ENCODE peak calls at places on chromosome 1, in seven cellular contexts. One of them, this sample, is unnamed.
A peak's percentile ranks its signal among the peaks of the same experiment; 100 is the strongest.

GRCh38 chr1:179142889-179143299 is 61.0 kb downstream of the TOR3A start:
- DNase-seq in right lobe of liver: no peak
- DNase-seq in keratinocyte: peak; percentile 81
- DNase-seq in activated CD8-positive, alpha-beta T cell treated with anti-CD3 and anti-CD28 coated beads for 36 hours: no peak
- DNase-seq in SK-N-SH: no peak
- DNase-seq in upper lobe of right lung: no peak
- DNase-seq in nephron progenitor cell: no peak
- DNase-seq in this sample: no peak

GRCh38 chr1:21775985-21776562 is 6.9 kb downstream of the USP48 start:
- DNase-seq in SK-N-SH: no peak
- DNase-seq in upper lobe of right lung: no peak
- DNase-seq in nephron progenitor cell: no peak
- DNase-seq in right lobe of liver: no peak
- DNase-seq in activated CD8-positive, alpha-beta T cell treated with anti-CD3 and anti-CD28 coated beads for 36 hours: no peak
- DNase-seq in keratinocyte: no peak
- DNase-seq in this sample: no peak

GRCh38 chr1:107689157-107689556 is 275.8 kb downstream of the VAV3 start:
- DNase-seq in upper lobe of right lung: no peak
- DNase-seq in keratinocyte: no peak
- DNase-seq in nephron progenitor cell: no peak
- DNase-seq in right lobe of liver: no peak
- DNase-seq in SK-N-SH: no peak
- DNase-seq in activated CD8-positive, alpha-beta T cell treated with anti-CD3 and anti-CD28 coated beads for 36 hours: no peak
- DNase-seq in this sample: no peak

GRCh38 chr1:115507256-115507589 is 134.5 kb upstream of the VANGL1 start:
- DNase-seq in upper lobe of right lung: no peak
- DNase-seq in SK-N-SH: peak; percentile 52
- DNase-seq in activated CD8-positive, alpha-beta T cell treated with anti-CD3 and anti-CD28 coated beads for 36 hours: no peak
- DNase-seq in nephron progenitor cell: peak; percentile 20
- DNase-seq in keratinocyte: no peak
- DNase-seq in right lobe of liver: no peak
- DNase-seq in this sample: no peak

GRCh38 chr1:184116287-184116686 is 64.8 kb downstream of the TSEN15 start:
- DNase-seq in keratinocyte: no peak
- DNase-seq in activated CD8-positive, alpha-beta T cell treated with anti-CD3 and anti-CD28 coated beads for 36 hours: no peak
- DNase-seq in upper lobe of right lung: no peak
- DNase-seq in nephron progenitor cell: peak; percentile 6
- DNase-seq in right lobe of liver: no peak
- DNase-seq in SK-N-SH: no peak
- DNase-seq in this sample: no peak

GRCh38 chr1:56098956-56099355 is 480.4 kb downstream of the PLPP3 start:
- DNase-seq in upper lobe of right lung: no peak
- DNase-seq in nephron progenitor cell: no peak
- DNase-seq in activated CD8-positive, alpha-beta T cell treated with anti-CD3 and anti-CD28 coated beads for 36 hours: no peak
- DNase-seq in right lobe of liver: no peak
- DNase-seq in keratinocyte: no peak
- DNase-seq in SK-N-SH: no peak
- DNase-seq in this sample: no peak

GRCh38 chr1:8374812-8375211 is 56.9 kb downstream of the SLC45A1 start:
- DNase-seq in right lobe of liver: peak; percentile 51
- DNase-seq in keratinocyte: no peak
- DNase-seq in activated CD8-positive, alpha-beta T cell treated with anti-CD3 and anti-CD28 coated beads for 36 hours: peak; percentile 42
- DNase-seq in upper lobe of right lung: no peak
- DNase-seq in SK-N-SH: no peak
- DNase-seq in nephron progenitor cell: no peak
- DNase-seq in this sample: no peak

GRCh38 chr1:17365271-17365670 is 6.7 kb upstream of the PADI6 start:
- DNase-seq in keratinocyte: peak; percentile 61
- DNase-seq in activated CD8-positive, alpha-beta T cell treated with anti-CD3 and anti-CD28 coated beads for 36 hours: no peak
- DNase-seq in right lobe of liver: no peak
- DNase-seq in SK-N-SH: no peak
- DNase-seq in upper lobe of right lung: no peak
- DNase-seq in nephron progenitor cell: no peak
- DNase-seq in this sample: no peak

GRCh38 chr1:169031566-169032224 is 74.8 kb upstream of the ATP1B1 start:
- DNase-seq in right lobe of liver: no peak
- DNase-seq in activated CD8-positive, alpha-beta T cell treated with anti-CD3 and anti-CD28 coated beads for 36 hours: no peak
- DNase-seq in SK-N-SH: peak; percentile 16
- DNase-seq in nephron progenitor cell: no peak
- DNase-seq in upper lobe of right lung: no peak
- DNase-seq in keratinocyte: no peak
- DNase-seq in this sample: no peak

GRCh38 chr1:248871837-248872401 is 13.0 kb upstream of the ZNF692 start:
- DNase-seq in keratinocyte: no peak
- DNase-seq in right lobe of liver: no peak
- DNase-seq in SK-N-SH: no peak
- DNase-seq in upper lobe of right lung: no peak
- DNase-seq in activated CD8-positive, alpha-beta T cell treated with anti-CD3 and anti-CD28 coated beads for 36 hours: no peak
- DNase-seq in nephron progenitor cell: no peak
- DNase-seq in this sample: no peak

GRCh38 chr1:22043175-22043769 is 9.2 kb upstream of the CDC42 start:
- DNase-seq in activated CD8-positive, alpha-beta T cell treated with anti-CD3 and anti-CD28 coated beads for 36 hours: no peak
- DNase-seq in right lobe of liver: no peak
- DNase-seq in upper lobe of right lung: no peak
- DNase-seq in nephron progenitor cell: no peak
- DNase-seq in SK-N-SH: no peak
- DNase-seq in keratinocyte: no peak
- DNase-seq in this sample: no peak

GRCh38 chr1:52423771-52424170 is 19.4 kb downstream of the PRPF38A start:
- DNase-seq in activated CD8-positive, alpha-beta T cell treated with anti-CD3 and anti-CD28 coated beads for 36 hours: peak; percentile 86
- DNase-seq in upper lobe of right lung: no peak
- DNase-seq in keratinocyte: no peak
- DNase-seq in SK-N-SH: no peak
- DNase-seq in nephron progenitor cell: no peak
- DNase-seq in right lobe of liver: no peak
- DNase-seq in this sample: no peak

GRCh38 chr1:93605812-93606512 is 75.7 kb downstream of the BCAR3 start:
- DNase-seq in activated CD8-positive, alpha-beta T cell treated with anti-CD3 and anti-CD28 coated beads for 36 hours: no peak
- DNase-seq in right lobe of liver: no peak
- DNase-seq in SK-N-SH: no peak
- DNase-seq in upper lobe of right lung: no peak
- DNase-seq in nephron progenitor cell: no peak
- DNase-seq in keratinocyte: no peak
- DNase-seq in this sample: no peak

GRCh38 chr1:46544561-46545240 is 6.7 kb downstream of the KNCN start:
- DNase-seq in nephron progenitor cell: no peak
- DNase-seq in activated CD8-positive, alpha-beta T cell treated with anti-CD3 and anti-CD28 coated beads for 36 hours: no peak
- DNase-seq in upper lobe of right lung: no peak
- DNase-seq in right lobe of liver: no peak
- DNase-seq in SK-N-SH: no peak
- DNase-seq in keratinocyte: no peak
- DNase-seq in this sample: no peak

GRCh38 chr1:237695878-237696277 is 194.8 kb downstream of the ZP4 start:
- DNase-seq in activated CD8-positive, alpha-beta T cell treated with anti-CD3 and anti-CD28 coated beads for 36 hours: no peak
- DNase-seq in SK-N-SH: no peak
- DNase-seq in right lobe of liver: no peak
- DNase-seq in upper lobe of right lung: no peak
- DNase-seq in nephron progenitor cell: no peak
- DNase-seq in keratinocyte: no peak
- DNase-seq in this sample: no peak

GRCh38 chr1:205495237-205495823 is 9.1 kb upstream of the CDK18 start:
- DNase-seq in upper lobe of right lung: no peak
- DNase-seq in SK-N-SH: no peak
- DNase-seq in activated CD8-positive, alpha-beta T cell treated with anti-CD3 and anti-CD28 coated beads for 36 hours: no peak
- DNase-seq in keratinocyte: no peak
- DNase-seq in right lobe of liver: no peak
- DNase-seq in nephron progenitor cell: peak; percentile 45
- DNase-seq in this sample: no peak

GRCh38 chr1:32242341-32242851 is 4.6 kb upstream of the FAM167B start:
- DNase-seq in right lobe of liver: no peak
- DNase-seq in activated CD8-positive, alpha-beta T cell treated with anti-CD3 and anti-CD28 coated beads for 36 hours: no peak
- DNase-seq in SK-N-SH: peak; percentile 66
- DNase-seq in nephron progenitor cell: peak; percentile 32
- DNase-seq in keratinocyte: no peak
- DNase-seq in upper lobe of right lung: no peak
- DNase-seq in this sample: no peak

GRCh38 chr1:32239790-32240139 is 7.3 kb upstream of the FAM167B start:
- DNase-seq in activated CD8-positive, alpha-beta T cell treated with anti-CD3 and anti-CD28 coated beads for 36 hours: no peak
- DNase-seq in right lobe of liver: no peak
- DNase-seq in upper lobe of right lung: no peak
- DNase-seq in SK-N-SH: no peak
- DNase-seq in nephron progenitor cell: peak; percentile 64
- DNase-seq in keratinocyte: no peak
- DNase-seq in this sample: peak; percentile 44

GRCh38 chr1:32239335-32239734 is 7.7 kb upstream of the FAM167B start:
- DNase-seq in right lobe of liver: no peak
- DNase-seq in nephron progenitor cell: peak; percentile 21
- DNase-seq in SK-N-SH: no peak
- DNase-seq in activated CD8-positive, alpha-beta T cell treated with anti-CD3 and anti-CD28 coated beads for 36 hours: no peak
- DNase-seq in keratinocyte: no peak
- DNase-seq in upper lobe of right lung: no peak
- DNase-seq in this sample: no peak

GRCh38 chr1:32240140-32240951 is 6.7 kb upstream of the FAM167B start:
- DNase-seq in SK-N-SH: peak; percentile 89
- DNase-seq in activated CD8-positive, alpha-beta T cell treated with anti-CD3 and anti-CD28 coated beads for 36 hours: peak; percentile 67
- DNase-seq in nephron progenitor cell: peak; percentile 86
- DNase-seq in upper lobe of right lung: peak; percentile 83
- DNase-seq in right lobe of liver: peak; percentile 67
- DNase-seq in keratinocyte: no peak
- DNase-seq in this sample: peak; percentile 84

GRCh38 chr1:32241011-32241763 is 5.8 kb upstream of the FAM167B start:
- DNase-seq in activated CD8-positive, alpha-beta T cell treated with anti-CD3 and anti-CD28 coated beads for 36 hours: peak; percentile 66
- DNase-seq in SK-N-SH: peak; percentile 79
- DNase-seq in keratinocyte: no peak
- DNase-seq in nephron progenitor cell: peak; percentile 74
- DNase-seq in right lobe of liver: no peak
- DNase-seq in upper lobe of right lung: peak; percentile 81
- DNase-seq in this sample: peak; percentile 39
- TF ChIP-seq CTCF in activated CD8-positive, alpha-beta T cell treated with anti-CD3 and anti-CD28 coated beads for 36 hours: no peak
- TF ChIP-seq CTCF in SK-N-SH: no peak
- TF ChIP-seq CTCF in keratinocyte: no peak
- TF ChIP-seq CTCF in nephron progenitor cell: no peak
- TF ChIP-seq CTCF in right lobe of liver: no peak
- TF ChIP-seq CTCF in upper lobe of right lung: no peak
- TF ChIP-seq CTCF in this sample: no peak

DNA sequence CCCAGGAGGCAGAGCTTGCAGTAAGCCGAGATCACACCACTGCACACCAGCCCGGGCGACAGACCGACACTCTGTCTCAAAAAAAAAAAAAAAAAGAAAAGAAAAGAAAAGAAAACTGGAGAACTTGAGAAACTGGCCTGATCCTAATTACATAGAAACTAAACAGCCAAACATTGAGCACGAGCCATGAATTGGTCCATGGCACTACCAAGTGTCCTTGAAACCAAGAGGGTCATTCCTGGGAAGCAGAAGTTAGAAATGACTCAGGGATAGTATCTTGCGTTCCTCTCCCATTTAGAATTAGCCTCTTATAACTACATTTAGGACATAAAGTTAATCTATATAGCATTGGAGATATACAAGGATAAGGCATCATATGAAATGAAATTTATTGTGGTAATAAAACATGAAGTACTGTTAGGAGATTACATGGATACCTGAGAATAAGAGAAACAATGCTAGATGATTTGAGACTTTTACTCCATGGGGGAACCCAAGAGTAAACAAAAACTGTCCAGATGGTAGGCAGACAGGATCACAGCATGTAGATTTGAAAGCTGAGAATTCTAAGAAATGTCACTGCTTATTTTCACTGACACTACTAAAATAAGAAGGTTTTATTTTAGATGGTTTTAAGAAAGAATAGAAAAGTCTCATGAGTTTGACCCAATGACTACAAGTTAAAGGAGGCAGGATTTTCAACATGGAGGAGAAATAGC is 39.5 kb upstream of the CPLANE2 start:
- DNase-seq in upper lobe of right lung: no peak
- DNase-seq in SK-N-SH: no peak
- DNase-seq in keratinocyte: no peak
- DNase-seq in right lobe of liver: no peak
- DNase-seq in activated CD8-positive, alpha-beta T cell treated with anti-CD3 and anti-CD28 coated beads for 36 hours: no peak
- DNase-seq in nephron progenitor cell: no peak
- DNase-seq in this sample: no peak
- TF ChIP-seq CTCF in upper lobe of right lung: no peak
- TF ChIP-seq CTCF in SK-N-SH: no peak
- TF ChIP-seq CTCF in keratinocyte: no peak
- TF ChIP-seq CTCF in right lobe of liver: no peak
- TF ChIP-seq CTCF in activated CD8-positive, alpha-beta T cell treated with anti-CD3 and anti-CD28 coated beads for 36 hours: no peak
- TF ChIP-seq CTCF in nephron progenitor cell: no peak
- TF ChIP-seq CTCF in this sample: no peak

DNA sequence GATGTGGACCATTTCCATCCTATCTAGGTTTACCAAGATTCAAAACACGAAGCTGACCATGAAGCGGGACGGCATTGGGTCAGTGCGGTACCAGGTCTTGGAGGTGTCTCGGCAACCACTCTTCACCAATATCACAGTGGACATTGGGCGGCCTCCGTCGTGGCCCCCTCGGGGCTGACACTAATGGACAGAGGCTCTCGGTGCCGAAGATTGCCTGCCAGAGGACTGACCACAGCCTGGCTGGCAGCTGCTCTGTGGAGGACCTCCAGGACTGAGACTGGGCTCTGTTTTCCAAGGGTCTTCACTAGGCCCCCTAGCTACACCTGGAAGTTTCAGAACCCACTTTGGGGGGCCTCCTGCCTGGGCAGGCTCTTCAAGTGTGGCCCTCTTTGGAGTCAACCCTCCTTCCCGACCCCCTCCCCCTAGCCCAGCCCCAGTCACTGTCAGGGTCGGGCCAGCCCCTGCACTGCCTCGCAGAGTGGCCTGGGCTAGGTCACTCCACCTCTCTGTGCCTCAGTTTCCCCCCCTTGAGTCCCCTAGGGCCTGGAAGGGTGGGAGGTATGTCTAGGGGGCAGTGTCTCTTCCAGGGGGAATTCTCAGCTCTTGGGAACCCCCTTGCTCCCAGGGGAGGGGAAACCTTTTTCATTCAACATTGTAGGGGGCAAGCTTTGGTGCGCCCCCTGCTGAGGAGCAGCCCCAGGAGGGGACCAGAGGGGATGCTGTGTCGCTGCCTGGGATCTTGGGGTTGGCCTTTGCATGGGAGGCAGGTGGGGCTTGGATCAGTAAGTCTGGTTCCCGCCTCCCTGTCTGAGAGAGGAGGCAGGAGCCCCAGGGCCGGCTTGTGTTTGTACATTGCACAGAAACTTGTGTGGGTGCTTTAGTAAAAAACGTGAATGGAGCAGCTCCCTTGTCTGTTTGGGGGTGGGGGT is 864 bp upstream of the CCDC24 start:
- DNase-seq in upper lobe of right lung: no peak
- DNase-seq in keratinocyte: no peak
- DNase-seq in nephron progenitor cell: no peak
- DNase-seq in activated CD8-positive, alpha-beta T cell treated with anti-CD3 and anti-CD28 coated beads for 36 hours: no peak
- DNase-seq in SK-N-SH: peak; percentile 55
- DNase-seq in right lobe of liver: no peak
- DNase-seq in this sample: no peak
- TF ChIP-seq CTCF in upper lobe of right lung: peak; percentile 11
- TF ChIP-seq CTCF in keratinocyte: no peak
- TF ChIP-seq CTCF in nephron progenitor cell: no peak
- TF ChIP-seq CTCF in activated CD8-positive, alpha-beta T cell treated with anti-CD3 and anti-CD28 coated beads for 36 hours: no peak
- TF ChIP-seq CTCF in SK-N-SH: peak; percentile 31
- TF ChIP-seq CTCF in right lobe of liver: no peak
- TF ChIP-seq CTCF in this sample: no peak

GRCh38 chr1:198686069-198686728 is 47.4 kb downstream of the PTPRC start:
- DNase-seq in upper lobe of right lung: no peak
- DNase-seq in SK-N-SH: no peak
- DNase-seq in keratinocyte: no peak
- DNase-seq in activated CD8-positive, alpha-beta T cell treated with anti-CD3 and anti-CD28 coated beads for 36 hours: no peak
- DNase-seq in nephron progenitor cell: no peak
- DNase-seq in right lobe of liver: no peak
- DNase-seq in this sample: no peak
- TF ChIP-seq CTCF in upper lobe of right lung: peak; percentile 40
- TF ChIP-seq CTCF in SK-N-SH: peak; percentile 74
- TF ChIP-seq CTCF in keratinocyte: no peak
- TF ChIP-seq CTCF in activated CD8-positive, alpha-beta T cell treated with anti-CD3 and anti-CD28 coated beads for 36 hours: peak; percentile 53
- TF ChIP-seq CTCF in nephron progenitor cell: no peak
- TF ChIP-seq CTCF in right lobe of liver: peak; percentile 34
- TF ChIP-seq CTCF in this sample: peak; percentile 44